ENCODE peak calls at places on chromosomes 13 and 19, in six cellular contexts. I is IMR-90, W is GM23248, M is cardiac muscle cell, P is Karpas-422, K is psoas muscle. N is an unnamed sample.

GRCh38 chr13:28623782-28624706 is 34.9 kb upstream of the POMP start:
- DNase-seq in P (no peak), M (no peak), W (peak; percentile 47), K (no peak), I (peak; percentile 40), N (no peak)

GRCh38 chr19:12783226-12783848 is 7.9 kb upstream of the JUNB start:
- DNase-seq in W (peak; percentile 42), P (peak; percentile 44), K (no peak), I (no peak), M (no peak), N (no peak)

GRCh38 chr13:52850396-52851152 is 2.1 kb upstream of the PCDH8 start:
- DNase-seq in W (peak; percentile 80), P (no peak), M (peak; percentile 92), I (peak; percentile 7), K (peak; percentile 85), N (peak; percentile 52)

GRCh38 chr13:30346159-30346788 is 38.9 kb upstream of the KATNAL1 start:
- DNase-seq in M (no peak), K (no peak), W (no peak), P (no peak), I (no peak), N (no peak)

GRCh38 chr13:85413664-85414063 is 385.6 kb downstream of the SLITRK6 start:
- DNase-seq in P (no peak), I (no peak), W (no peak), K (no peak), M (no peak), N (no peak)

GRCh38 chr13:113856716-113857065 is 7.2 kb downstream of the GAS6 start:
- DNase-seq in I (peak; percentile 78), W (peak; percentile 46), M (no peak), P (no peak), K (peak; percentile 80), N (peak; percentile 32)

GRCh38 chr19:2221250-2221831 is 14.8 kb downstream of the PLEKHJ1 start:
- DNase-seq in M (no peak), P (no peak), W (no peak), I (peak; percentile 35), K (no peak), N (no peak)

GRCh38 chr13:48530833-48531232 is 2.0 kb downstream of the RCBTB2 start:
- DNase-seq in K (no peak), P (peak; percentile 66), I (no peak), W (no peak), M (no peak), N (no peak)

GRCh38 chr19:43784981-43785808 is 4.4 kb upstream of the KCNN4 start:
- DNase-seq in W (peak; percentile 86), M (peak; percentile 75), K (no peak), P (peak; percentile 83), I (peak; percentile 67), N (no peak)

GRCh38 chr13:90552702-90553101 is 794.8 kb upstream of the MIR17HG start:
- DNase-seq in W (no peak), M (no peak), K (no peak), P (no peak), I (no peak), N (no peak)

DNA sequence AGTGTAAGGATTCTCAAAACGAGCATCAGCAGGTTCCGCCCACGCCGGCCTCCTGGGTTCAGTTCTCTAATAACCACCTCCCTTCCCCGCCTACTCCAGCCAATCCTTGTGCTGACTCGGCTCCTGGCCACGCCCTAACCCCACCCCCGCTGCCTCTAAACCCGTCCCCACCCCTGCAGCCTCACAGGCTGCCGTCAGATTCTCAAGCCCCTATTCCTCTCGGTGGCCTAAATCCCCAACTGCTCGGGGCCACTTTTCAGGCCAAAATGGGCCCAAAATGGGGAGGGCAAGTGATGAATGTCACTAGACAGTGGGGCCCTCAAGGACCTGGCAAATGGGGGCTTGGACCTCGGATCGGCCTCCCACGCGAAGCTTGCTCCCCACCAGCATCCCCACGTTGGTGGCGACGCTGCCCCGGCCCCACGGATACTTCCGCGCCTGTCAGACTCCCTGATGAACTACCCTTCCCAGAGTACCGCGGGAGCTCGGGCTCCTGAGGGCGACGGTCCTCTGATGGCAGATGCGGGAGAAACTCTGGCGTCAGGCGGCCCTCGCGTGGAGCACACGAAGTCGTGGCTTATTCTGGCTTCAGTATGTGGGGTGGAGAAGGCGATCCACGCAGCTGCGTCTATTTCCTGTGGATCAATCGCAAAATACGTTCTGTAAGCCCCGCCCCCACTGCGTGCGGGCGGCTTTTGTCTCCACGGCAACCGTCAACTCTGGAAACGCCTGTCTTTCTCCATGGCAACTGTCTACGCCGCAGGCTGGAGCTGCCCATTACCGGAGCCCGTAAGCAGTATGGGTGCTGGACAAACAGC is 24.8 kb downstream of the ZNF473 start:
- DNase-seq in I (peak; percentile 79), M (peak; percentile 70), W (peak; percentile 97), K (peak; percentile 82), P (peak; percentile 87), N (peak; percentile 78)
- H3K27ac ChIP-seq in I (no peak overlapping the region), M (no peak overlapping the region), W (peak overlapping the region; percentile 93), K (no peak overlapping the region), P (no peak overlapping the region), N (no peak overlapping the region)

GRCh38 chr19:22530042-22530441 is 104.1 kb upstream of the ZNF492 start:
- DNase-seq in I (no peak), P (no peak), K (no peak), W (no peak), M (no peak), N (no peak)

GRCh38 chr19:22532388-22533310 is 101.5 kb upstream of the ZNF492 start:
- DNase-seq in P (no peak), K (peak; percentile 66), W (no peak), M (no peak), I (no peak), N (no peak)

GRCh38 chr19:22528956-22529355 is 105.2 kb upstream of the ZNF492 start:
- DNase-seq in P (no peak), W (no peak), K (no peak), I (no peak), M (no peak), N (no peak)

DNA sequence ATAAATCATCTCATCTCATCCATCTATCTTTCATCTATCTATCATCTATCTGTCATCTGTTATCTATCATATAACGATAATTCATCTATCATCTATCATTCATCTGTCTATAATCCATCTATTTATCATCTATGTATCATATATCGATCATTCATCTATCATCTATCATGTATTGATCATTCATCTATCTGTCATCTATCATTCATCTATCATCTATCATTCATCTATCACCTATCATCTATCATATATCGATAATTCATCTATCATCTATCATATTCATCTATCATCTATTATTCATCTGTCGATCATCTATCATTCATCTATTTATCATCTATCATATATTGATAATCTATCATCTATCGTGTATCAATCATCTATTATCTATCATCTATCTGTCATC is 100.4 kb upstream of the ZNF492 start:
- DNase-seq in W (no peak), I (no peak), P (no peak), K (no peak), M (no peak), N (no peak)
- H3K9me3 ChIP-seq in W (no peaks in the 10 kb centered on the region), I (peaks cover 12% of the 10 kb centered on the region), P (peaks cover 30% of the 10 kb centered on the region), K (no peaks in the 10 kb centered on the region), M (no peaks in the 10 kb centered on the region), N (peaks cover 13% of the 10 kb centered on the region)

DNA sequence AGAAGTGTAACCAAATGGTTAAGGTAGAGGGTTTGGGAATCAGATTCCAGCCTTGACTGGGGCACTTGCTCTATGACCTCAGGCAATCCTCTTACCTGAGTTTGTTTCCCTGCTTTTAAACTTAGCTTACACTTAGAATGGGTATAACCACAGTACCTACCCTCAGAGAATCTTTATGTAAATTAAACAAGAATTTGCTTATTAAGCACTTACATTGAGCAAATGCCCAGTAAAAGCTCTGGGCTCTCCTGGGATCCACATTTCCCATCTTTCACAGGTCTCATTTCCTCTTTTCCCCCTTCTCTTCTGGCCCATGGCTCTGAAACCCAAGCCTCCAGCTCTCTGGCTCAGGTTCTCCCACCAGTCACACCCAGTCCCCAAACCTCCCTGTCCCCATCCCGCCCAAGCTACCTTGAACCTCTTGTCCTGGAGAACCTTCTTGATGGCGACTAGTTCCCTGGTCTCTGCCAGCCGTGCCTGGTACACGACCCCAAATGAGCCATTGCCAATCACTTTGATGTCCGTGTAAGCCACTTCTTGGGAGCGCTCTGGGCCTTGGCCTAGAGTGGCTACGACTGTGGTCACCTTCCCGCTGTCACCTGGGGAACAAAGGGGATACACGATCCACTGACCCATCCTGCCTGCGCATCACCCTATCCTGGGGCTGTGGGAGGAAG is 2.7 kb downstream of the GSK3A start:
- DNase-seq in M (no peak), P (peak; percentile 68), I (no peak), W (no peak), K (no peak), N (no peak)
- H3K36me3 ChIP-seq in M (peaks cover 18% of the 10 kb centered on the region), P (peaks cover 20% of the 10 kb centered on the region), I (peaks cover 27% of the 10 kb centered on the region), W (no peaks in the 10 kb centered on the region), K (peaks cover 59% of the 10 kb centered on the region), N (peaks cover 52% of the 10 kb centered on the region)

GRCh38 chr19:47512948-47513319 is 1.9 kb downstream of the NAPA start:
- DNase-seq in W (no peak), I (no peak), M (no peak), P (no peak), K (peak; percentile 40), N (no peak)
- H3K27ac ChIP-seq in W (peak overlapping the region; percentile 98), I (peak overlapping the region; percentile 66), M (no peak overlapping the region), P (no peak overlapping the region), K (peak overlapping the region; percentile 99), N (peak overlapping the region; percentile 70)

DNA sequence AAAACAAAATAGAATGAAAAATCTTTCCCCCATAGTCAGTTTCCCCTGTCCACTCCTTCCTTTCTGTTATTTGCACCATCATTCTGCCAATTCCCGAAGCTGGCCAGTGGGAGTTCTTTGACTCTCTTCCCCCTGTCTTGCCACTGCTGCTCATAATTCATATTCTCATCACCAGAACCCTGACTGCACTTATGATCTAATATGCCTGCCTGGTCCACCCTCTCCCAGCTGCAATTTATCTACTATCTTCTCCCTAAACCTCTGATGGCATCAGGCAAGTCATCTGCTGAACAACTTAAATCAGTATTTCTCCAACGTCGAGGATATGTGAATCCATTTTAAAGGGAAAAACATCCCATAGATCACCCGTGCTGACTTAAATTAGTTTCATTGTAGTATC is 458.0 kb upstream of the GPC6 start:
- DNase-seq in P (no peak), M (no peak), I (no peak), W (no peak), K (no peak), N (no peak)
- H3K9me3 ChIP-seq in P (peaks cover 26% of the 10 kb centered on the region), M (no peaks in the 10 kb centered on the region), I (no peaks in the 10 kb centered on the region), W (no peaks in the 10 kb centered on the region), K (no peaks in the 10 kb centered on the region), N (no peaks in the 10 kb centered on the region)

N was measured in RWPE2.